ENCODE peak calls at places on chromosomes 7 and 10, in five cellular contexts. A is NCI-H2171, W is foreskin fibroblast, P is HT1080, X is WERI-Rb-1. K is an unnamed sample.

GRCh38 chr10:77939561-77940001 is 13.0 kb upstream of the DLG5 start:
- DNase-seq in A (no peak), W (no peak), P (no peak), X (no peak), K (peak)

GRCh38 chr10:92727550-92727949 is 37.8 kb downstream of the HHEX start:
- DNase-seq in A (no peak), W (no peak), P (no peak), X (no peak), K (no peak)

GRCh38 chr7:155190608-155191536 is 106.8 kb upstream of the INSIG1 start:
- DNase-seq in A (no peak), W (no peak), P (peak), X (peak), K (peak)

GRCh38 chr10:80705899-80706298 is 168.2 kb downstream of the SH2D4B start:
- DNase-seq in A (no peak), W (no peak), P (no peak), X (no peak), K (no peak)

GRCh38 chr7:101519324-101520017 is 109.6 kb downstream of the MYL10 start:
- DNase-seq in A (peak), W (peak), P (no peak), X (no peak), K (peak)

GRCh38 chr10:52906046-52906445 is 133.5 kb upstream of the MBL2 start:
- DNase-seq in A (no peak), W (no peak), P (peak), X (no peak), K (no peak)

GRCh38 chr7:232571-233455 is 40.4 kb downstream of the FAM20C start:
- DNase-seq in A (no peak), W (peak), P (no peak), X (no peak), K (peak)

GRCh38 chr7:126589068-126589684 is 663.6 kb downstream of the GRM8 start:
- DNase-seq in A (peak), W (no peak), P (no peak), X (no peak), K (no peak)